ENCODE peak calls at places on chromosomes 4 and X, in eight cellular contexts. E, X, R, C, L, Z, K and J are unnamed samples.

GRCh38 chr4:100450449-100450848 is 67.4 kb downstream of the EMCN start:
- DNase-seq in E (no peak), X (no peak), R (no peak), C (no peak), L (no peak), Z (no peak), K (no peak), J (no peak)

GRCh38 chr4:25065451-25065850 is 34.7 kb upstream of the LGI2 start:
- DNase-seq in E (no peak), X (no peak), R (no peak), C (no peak), L (no peak), Z (no peak), K (no peak), J (no peak)

GRCh38 chr4:78138252-78138651 is 81.1 kb downstream of the FRAS1 start:
- DNase-seq in E (no peak), X (no peak), R (no peak), C (no peak), L (no peak), Z (no peak), K (no peak), J (no peak)

GRCh38 chr4:26938516-26938915 is 77.9 kb downstream of the STIM2 start:
- DNase-seq in E (no peak), X (no peak), R (no peak), C (no peak), L (no peak), Z (no peak), K (no peak), J (no peak)

GRCh38 chrX:25344191-25344936 is 328.6 kb upstream of the ARX start:
- DNase-seq in E (no peak), X (no peak), R (no peak), C (no peak), L (no peak), Z (no peak), K (no peak), J (no peak)

GRCh38 chrX:39643533-39643932 is 454.2 kb downstream of the BCOR start:
- DNase-seq in E (no peak), X (no peak), R (no peak), C (no peak), L (no peak), Z (no peak), K (no peak), J (no peak)

GRCh38 chr4:159823743-159824142 is 720.9 kb downstream of the RAPGEF2 start:
- DNase-seq in E (no peak), X (no peak), R (no peak), C (no peak), L (no peak), Z (no peak), K (no peak), J (no peak)

GRCh38 chr4:107760281-107760947 is 40.4 kb upstream of the PAPSS1 start:
- DNase-seq in E (peak; percentile 17), X (no peak), R (no peak), C (no peak), L (no peak), Z (no peak), K (no peak), J (no peak)

GRCh38 chrX:113399501-113400192 is 559.0 kb upstream of the AMOT start:
- DNase-seq in E (peak; percentile 15), X (no peak), R (no peak), C (no peak), L (no peak), Z (no peak), K (no peak), J (no peak)

GRCh38 chr4:101464596-101464995 is 117.3 kb upstream of the PPP3CA start:
- DNase-seq in E (no peak), X (no peak), R (no peak), C (no peak), L (peak; percentile 40), Z (no peak), K (no peak), J (no peak)

GRCh38 chr4:143482753-143483362 is 30.6 kb upstream of the SMARCA5 start:
- DNase-seq in E (peak; percentile 65), X (peak; percentile 37), R (no peak), C (peak; percentile 5), L (no peak), Z (no peak), K (no peak), J (no peak)

GRCh38 chrX:150525061-150525919 is 43.1 kb upstream of the MTM1 start:
- DNase-seq in E (no peak), X (peak; percentile 88), R (peak; percentile 91), C (no peak), L (no peak), Z (no peak), K (no peak), J (no peak)

GRCh38 chr4:187235456-187236170 is 512.0 kb upstream of the FAT1 start:
- DNase-seq in E (no peak), X (peak; percentile 36), R (no peak), C (no peak), L (no peak), Z (no peak), K (no peak), J (no peak)

GRCh38 chr4:153344131-153345010 is at the start of gene MND1:
- DNase-seq in E (peak; percentile 97), X (peak; percentile 89), R (peak; percentile 90), C (peak; percentile 91), L (peak; percentile 94), Z (peak; percentile 89), K (peak; percentile 93), J (peak; percentile 76)

GRCh38 chr4:170198742-170199141 is 109.0 kb upstream of the AADAT start:
- DNase-seq in E (no peak), X (no peak), R (no peak), C (no peak), L (no peak), Z (no peak), K (no peak), J (no peak)

GRCh38 chr4:185512516-185512915 is 22.8 kb downstream of the PDLIM3 start:
- DNase-seq in E (peak; percentile 29), X (no peak), R (no peak), C (no peak), L (no peak), Z (no peak), K (no peak), J (no peak)

GRCh38 chrX:123742440-123742839 is 9.6 kb upstream of the THOC2 start:
- DNase-seq in E (no peak), X (no peak), R (no peak), C (no peak), L (no peak), Z (no peak), K (no peak), J (no peak)

GRCh38 chr4:112604590-112604989 is 32.1 kb downstream of the ZGRF1 start:
- DNase-seq in E (peak; percentile 79), X (peak; percentile 43), R (no peak), C (peak; percentile 56), L (peak; percentile 33), Z (no peak), K (no peak), J (peak; percentile 2)

GRCh38 chrX:115324194-115324593 is 34.7 kb downstream of the LUZP4 start:
- DNase-seq in E (peak; percentile 5), X (no peak), R (no peak), C (no peak), L (no peak), Z (no peak), K (peak; percentile 63), J (no peak)

GRCh38 chr4:138301536-138301935 is 59.4 kb upstream of the SLC7A11 start:
- DNase-seq in E (no peak), X (no peak), R (no peak), C (no peak), L (peak; percentile 74), Z (no peak), K (no peak), J (no peak)

GRCh38 chr4:99943904-99944437 is 2.4 kb downstream of the DNAJB14 start:
- DNase-seq in E (no peak), X (no peak), R (no peak), C (peak; percentile 48), L (no peak), Z (no peak), K (no peak), J (no peak)

GRCh38 chrX:109635151-109635550 is 10.2 kb upstream of the KCNE5 start:
- DNase-seq in E (peak; percentile 21), X (no peak), R (no peak), C (peak; percentile 34), L (peak; percentile 66), Z (no peak), K (no peak), J (no peak)

GRCh38 chr4:56244681-56245080 is 142.6 kb downstream of the AASDH start:
- DNase-seq in E (no peak), X (no peak), R (no peak), C (no peak), L (no peak), Z (no peak), K (no peak), J (no peak)

GRCh38 chr4:143335979-143336827 is 473 bp upstream of the GAB1 start:
- DNase-seq in E (peak; percentile 89), X (peak; percentile 86), R (peak; percentile 95), C (peak; percentile 5), L (peak; percentile 94), Z (no peak), K (peak; percentile 96), J (no peak)

GRCh38 chrX:154373340-154374306 is 811 bp downstream of the FLNA start:
- DNase-seq in E (peak; percentile 34), X (peak; percentile 70), R (peak; percentile 87), C (peak; percentile 31), L (peak; percentile 96), Z (no peak), K (peak; percentile 81), J (no peak)

GRCh38 chr4:85398276-85398675 is 76.7 kb upstream of the ARHGAP24 start:
- DNase-seq in E (peak; percentile 53), X (no peak), R (no peak), C (no peak), L (peak; percentile 29), Z (no peak), K (no peak), J (no peak)

GRCh38 chrX:53930513-53931380 is 113.5 kb downstream of the PHF8 start:
- DNase-seq in E (no peak), X (no peak), R (no peak), C (no peak), L (peak; percentile 7), Z (no peak), K (no peak), J (no peak)

GRCh38 chrX:140087865-140088264 is 122.5 kb upstream of the CXorf66 start:
- DNase-seq in E (no peak), X (peak; percentile 16), R (no peak), C (no peak), L (peak; percentile 22), Z (no peak), K (no peak), J (no peak)

GRCh38 chrX:134990475-134991473 is at the start of gene SMIM10:
- DNase-seq in E (peak; percentile 78), X (peak; percentile 54), R (peak; percentile 88), C (peak; percentile 35), L (peak; percentile 82), Z (peak; percentile 6), K (peak; percentile 83), J (no peak)

GRCh38 chr4:163710158-163710557 is 215.7 kb downstream of the TMA16 start:
- DNase-seq in E (no peak), X (no peak), R (no peak), C (no peak), L (no peak), Z (no peak), K (no peak), J (no peak)